ENCODE peak calls at places on chromosomes 4 and X, in six cellular contexts. H is H9, U is coronary artery, A is choroid plexus epithelial cell, M is Calu3, O is endothelial cell of umbilical vein. I is an unnamed sample.

GRCh38 chr4:111362891-111363290 is 740.0 kb upstream of the PITX2 start:
- DNase-seq in H (no peak), U (no peak), A (peak), M (no peak), O (no peak), I (no peak)

GRCh38 chr4:77120888-77121508 is 36.0 kb upstream of the CCNG2 start:
- DNase-seq in H (peak), U (no peak), A (peak), M (no peak), O (no peak), I (peak)

GRCh38 chr4:184453402-184454160 is 20.8 kb downstream of the IRF2 start:
- DNase-seq in H (no peak), U (peak), A (peak), M (peak), O (peak), I (peak)

GRCh38 chrX:86806786-86807185 is 658.5 kb downstream of the DACH2 start:
- DNase-seq in H (peak), U (no peak), A (peak), M (peak), O (no peak), I (peak)

GRCh38 chr4:41784191-41784979 is 35.9 kb upstream of the PHOX2B start:
- DNase-seq in H (no peak), U (no peak), A (no peak), M (no peak), O (no peak), I (no peak)

GRCh38 chr4:63790377-63790776 is 618.9 kb downstream of the TECRL start:
- DNase-seq in H (no peak), U (no peak), A (no peak), M (no peak), O (no peak), I (no peak)

GRCh38 chr4:110663738-110664444 is 41.0 kb upstream of the PITX2 start:
- DNase-seq in H (no peak), U (no peak), A (peak), M (no peak), O (no peak), I (no peak)

GRCh38 chrX:13419276-13419675 is 99.4 kb upstream of the ATXN3L start:
- DNase-seq in H (no peak), U (no peak), A (no peak), M (no peak), O (no peak), I (no peak)

GRCh38 chr4:113835005-113835404 is 73.5 kb upstream of the CAMK2D start:
- DNase-seq in H (no peak), U (no peak), A (peak), M (no peak), O (peak), I (no peak)

GRCh38 chr4:168059251-168059650 is 33.1 kb upstream of the ANXA10 start:
- DNase-seq in H (no peak), U (no peak), A (peak), M (no peak), O (no peak), I (no peak)

GRCh38 chrX:77003956-77004355 is 443.2 kb upstream of the FGF16 start:
- DNase-seq in H (no peak), U (no peak), A (no peak), M (no peak), O (no peak), I (no peak)

GRCh38 chr4:105059337-105059736 is 87.3 kb upstream of the TET2 start:
- DNase-seq in H (no peak), U (no peak), A (no peak), M (no peak), O (no peak), I (peak)

GRCh38 chrX:20382518-20383291 is 116.0 kb upstream of the RPS6KA3 start:
- DNase-seq in H (no peak), U (no peak), A (no peak), M (peak), O (no peak), I (peak)

GRCh38 chr4:14864365-14864762 is 137.9 kb upstream of the CPEB2 start:
- DNase-seq in H (no peak), U (no peak), A (no peak), M (no peak), O (no peak), I (no peak)

GRCh38 chr4:113943863-113944262 is 35.6 kb downstream of the ARSJ start:
- DNase-seq in H (no peak), U (no peak), A (no peak), M (no peak), O (peak), I (no peak)

GRCh38 chr4:81600511-81601269 is 129.0 kb upstream of the RASGEF1B start:
- DNase-seq in H (no peak), U (no peak), A (no peak), M (no peak), O (no peak), I (no peak)

GRCh38 chrX:123331859-123332258 is 147.8 kb downstream of the GRIA3 start:
- DNase-seq in H (no peak), U (no peak), A (no peak), M (no peak), O (no peak), I (no peak)

GRCh38 chrX:100411802-100412333 is 1.8 kb upstream of the PCDH19 start:
- DNase-seq in H (no peak), U (no peak), A (no peak), M (no peak), O (no peak), I (peak)

GRCh38 chrX:107713205-107714195 is 62.1 kb downstream of the TSC22D3 start:
- DNase-seq in H (no peak), U (no peak), A (peak), M (no peak), O (no peak), I (no peak)

GRCh38 chrX:25012793-25013592 is 2.8 kb downstream of the ARX start:
- DNase-seq in H (peak), U (no peak), A (no peak), M (no peak), O (no peak), I (no peak)

GRCh38 chr4:92121099-92121498 is 182.7 kb upstream of the GRID2 start:
- DNase-seq in H (no peak), U (no peak), A (no peak), M (no peak), O (no peak), I (no peak)

GRCh38 chr4:159248383-159249178 is 145.7 kb downstream of the RAPGEF2 start:
- DNase-seq in H (no peak), U (no peak), A (peak), M (no peak), O (peak), I (no peak)

GRCh38 chr4:70670332-70671014 is 4.2 kb upstream of the JCHAIN start:
- DNase-seq in H (no peak), U (no peak), A (no peak), M (no peak), O (no peak), I (no peak)

GRCh38 chr4:174538123-174538875 is 16.0 kb upstream of the HPGD start:
- DNase-seq in H (no peak), U (no peak), A (no peak), M (no peak), O (no peak), I (peak)

GRCh38 chr4:152094851-152095700 is 334.3 kb upstream of the GATB start:
- DNase-seq in H (no peak), U (no peak), A (peak), M (no peak), O (no peak), I (no peak)

GRCh38 chrX:47311857-47312774 is 58.3 kb upstream of the ZNF157 start:
- DNase-seq in H (peak), U (no peak), A (peak), M (peak), O (peak), I (peak)

GRCh38 chr4:165006886-165007285 is 24.9 kb upstream of the TRIM60 start:
- DNase-seq in H (no peak), U (no peak), A (no peak), M (no peak), O (no peak), I (no peak)

GRCh38 chr4:25117274-25117673 is 43.0 kb downstream of the SEPSECS start:
- DNase-seq in H (no peak), U (no peak), A (no peak), M (no peak), O (no peak), I (no peak)

GRCh38 chrX:149871940-149872339 is 9.0 kb upstream of the MAGEA8 start:
- DNase-seq in H (peak), U (no peak), A (peak), M (peak), O (peak), I (peak)

GRCh38 chr4:73964862-73965611 is 16.8 kb downstream of the PF4 start:
- DNase-seq in H (peak), U (no peak), A (peak), M (peak), O (peak), I (no peak)

GRCh38 chr4:127783026-127783769 is 1.1 kb downstream of the HSPA4L start:
- DNase-seq in H (peak), U (peak), A (peak), M (peak), O (peak), I (peak)

GRCh38 chr4:72300126-72300525 is 268.3 kb downstream of the NPFFR2 start:
- DNase-seq in H (no peak), U (no peak), A (no peak), M (no peak), O (no peak), I (no peak)

GRCh38 chr4:69936566-69936965 is 5.7 kb downstream of the CSN1S1 start:
- DNase-seq in H (no peak), U (no peak), A (peak), M (no peak), O (no peak), I (no peak)

GRCh38 chrX:20971250-20971649 is 403.0 kb upstream of the CNKSR2 start:
- DNase-seq in H (no peak), U (no peak), A (no peak), M (no peak), O (no peak), I (no peak)

GRCh38 chr4:38523524-38524448 is 140.2 kb upstream of the KLF3 start:
- DNase-seq in H (no peak), U (no peak), A (peak), M (no peak), O (no peak), I (peak)

GRCh38 chrX:102765794-102766193 is 45.3 kb downstream of the GPRASP3 start:
- DNase-seq in H (no peak), U (no peak), A (peak), M (no peak), O (peak), I (no peak)

GRCh38 chr4:72942565-72942964 is 127.0 kb downstream of the COX18 start:
- DNase-seq in H (no peak), U (no peak), A (no peak), M (no peak), O (peak), I (no peak)

GRCh38 chr4:52983563-52984303 is 121.6 kb downstream of the RASL11B start:
- DNase-seq in H (no peak), U (no peak), A (peak), M (peak), O (peak), I (peak)

GRCh38 chr4:107896158-107896645 is 35.1 kb upstream of the CYP2U1 start:
- DNase-seq in H (no peak), U (no peak), A (peak), M (peak), O (peak), I (no peak)

GRCh38 chr4:80206111-80206510 is 8.8 kb downstream of the PRDM8 start:
- DNase-seq in H (no peak), U (no peak), A (no peak), M (no peak), O (no peak), I (no peak)

GRCh38 chrX:15594371-15594770 is 6.4 kb downstream of the ACE2 start:
- DNase-seq in H (no peak), U (no peak), A (no peak), M (no peak), O (no peak), I (no peak)
- TF ChIP-seq CTCF in H (peak), U (no peak), A (peak), M (peak), O (no peak), I (no peak)

GRCh38 chrX:23554304-23554703 is 113.0 kb upstream of the PRDX4 start:
- DNase-seq in H (no peak), U (no peak), A (peak), M (peak), O (peak), I (peak)

GRCh38 chrX:23557070-23557469 is 110.2 kb upstream of the PRDX4 start:
- DNase-seq in H (no peak), U (no peak), A (peak), M (no peak), O (no peak), I (no peak)

DNA sequence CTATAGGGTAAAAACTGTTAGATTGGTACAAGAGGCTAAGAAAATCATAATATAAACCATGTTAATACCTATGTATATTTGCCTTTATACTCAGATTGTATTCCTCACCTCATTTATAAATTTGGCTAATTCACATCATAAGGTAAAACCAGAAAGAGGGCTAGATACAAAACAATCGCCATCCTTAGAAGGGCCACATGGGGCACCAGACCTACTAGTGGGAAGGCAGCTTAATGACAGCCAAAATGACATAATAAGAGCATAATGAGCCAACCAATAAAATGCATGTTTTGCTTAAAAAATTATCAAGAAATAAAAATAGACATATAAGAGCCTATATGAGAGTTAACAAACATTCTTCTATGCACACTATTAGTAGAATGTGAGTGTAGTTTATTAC is 107.3 kb upstream of the PRDX4 start:
- DNase-seq in H (no peak), U (no peak), A (no peak), M (no peak), O (no peak), I (no peak)
- TF ChIP-seq CTCF in H (peak), U (no peak), A (no peak), M (no peak), O (no peak), I (no peak)

DNA sequence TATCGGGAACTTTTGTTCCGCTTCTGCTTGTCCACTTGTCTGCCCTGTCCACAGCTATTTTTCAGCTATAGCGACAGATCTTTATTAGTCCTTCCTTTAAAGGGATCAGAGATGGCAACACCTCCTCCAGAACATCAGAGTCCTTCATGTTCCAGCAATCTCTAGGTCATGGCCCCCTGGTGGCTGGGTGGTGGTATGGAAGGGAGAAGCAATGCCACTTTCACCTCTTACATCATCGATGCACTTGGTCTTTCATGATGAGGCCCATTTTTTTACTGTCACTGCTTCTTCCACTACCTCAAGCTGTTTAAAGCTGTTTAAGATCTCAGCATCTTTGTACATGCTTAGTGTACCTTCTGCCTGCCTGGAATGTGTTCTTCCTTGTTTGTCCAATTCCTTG is 106.7 kb downstream of the ARHGAP6 start:
- DNase-seq in H (peak), U (no peak), A (no peak), M (peak), O (peak), I (peak)
- TF ChIP-seq CTCF in H (peak), U (no peak), A (peak), M (peak), O (peak), I (no peak)

DNA sequence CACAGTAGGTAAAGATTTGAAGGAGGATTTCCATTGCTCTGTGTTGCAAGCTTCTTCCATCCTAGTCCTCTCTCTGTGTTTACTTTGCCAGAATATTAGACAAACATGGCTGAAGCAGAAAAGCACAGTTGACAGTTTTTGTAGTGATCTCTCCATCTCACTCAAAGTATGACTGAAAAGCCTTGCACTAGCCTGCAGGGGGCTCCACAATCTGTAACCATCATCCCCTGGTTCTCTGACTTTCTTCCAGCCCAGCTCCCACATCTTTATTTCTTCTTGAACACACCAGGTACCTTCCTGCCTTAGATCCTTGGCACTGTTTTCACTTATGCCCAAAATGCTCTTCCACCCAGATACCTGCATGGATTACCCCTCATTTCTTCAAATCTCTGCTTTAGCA is 34.1 kb upstream of the HHIP start:
- DNase-seq in H (peak), U (no peak), A (peak), M (peak), O (peak), I (peak)
- TF ChIP-seq CTCF in H (peak), U (no peak), A (peak), M (no peak), O (peak), I (peak)

DNA sequence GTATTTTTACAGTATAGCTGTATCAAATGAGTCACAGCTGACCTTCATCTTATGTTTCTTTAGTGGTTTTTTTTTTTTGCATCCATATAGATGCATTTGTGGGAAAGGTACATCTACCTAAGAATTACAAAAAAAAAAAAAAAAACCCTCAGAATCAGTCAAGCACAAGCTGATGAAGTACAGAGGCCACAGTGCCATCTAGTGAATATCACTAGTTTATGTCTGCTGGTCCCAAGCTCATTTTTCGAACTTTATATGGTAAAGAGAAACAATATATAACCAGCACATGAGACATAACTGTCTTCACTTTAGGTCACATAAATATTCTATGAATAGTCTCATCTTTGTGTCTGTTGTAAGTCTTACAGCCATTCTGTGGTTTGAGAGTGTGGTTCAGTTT is 220.1 kb downstream of the DLG3 start:
- DNase-seq in H (no peak), U (no peak), A (peak), M (peak), O (peak), I (peak)
- TF ChIP-seq CTCF in H (peak), U (no peak), A (peak), M (no peak), O (peak), I (no peak)

GRCh38 chrX:18951032-18951431 is 32.9 kb downstream of the PHKA2 start:
- DNase-seq in H (no peak), U (no peak), A (no peak), M (peak), O (no peak), I (no peak)
- TF ChIP-seq CTCF in H (peak), U (no peak), A (no peak), M (no peak), O (no peak), I (no peak)